ENCODE peak calls at places on chromosome 21, in four cellular contexts. I is DND-41, N is A549, F is K562. V is an unnamed sample.

GRCh38 chr21:43740497-43741156 is 21.7 kb downstream of the PDXK start:
- DNase-seq in F (no peak), I (no peak), N (peak), V (peak)

GRCh38 chr21:15728046-15728445 is 1.7 kb upstream of the USP25 start:
- DNase-seq in I (no peak), F (no peak), N (no peak), V (no peak)

GRCh38 chr21:45525153-45525909 is 16.9 kb downstream of the SLC19A1 start:
- DNase-seq in I (no peak), F (no peak), N (no peak), V (no peak)

GRCh38 chr21:37257526-37257966 is 9.6 kb downstream of the VPS26C start:
- DNase-seq in N (peak), I (peak), F (no peak), V (no peak)

GRCh38 chr21:25459993-25460392 is 147.3 kb downstream of the MRPL39 start:
- DNase-seq in I (no peak), N (no peak), F (no peak), V (no peak)

GRCh38 chr21:43320526-43320925 is 106.4 kb downstream of the SIK1 start:
- DNase-seq in F (no peak), N (no peak), I (no peak), V (no peak)

GRCh38 chr21:16678479-16678878 is 834.4 kb upstream of the CXADR start:
- DNase-seq in F (no peak), N (no peak), I (no peak), V (no peak)

GRCh38 chr21:23452384-23453083 is 2154.7 kb downstream of the MRPL39 start:
- DNase-seq in N (no peak), F (no peak), I (no peak), V (peak)

GRCh38 chr21:28237661-28238060 is 755.0 kb downstream of the LTN1 start:
- DNase-seq in N (no peak), I (no peak), F (no peak), V (no peak)

GRCh38 chr21:29394051-29394450 is 95.3 kb downstream of the BACH1 start:
- DNase-seq in F (no peak), N (no peak), I (no peak), V (no peak)

GRCh38 chr21:44615881-44616590 is 4.2 kb downstream of the KRTAP10-8 start:
- DNase-seq in F (no peak), N (no peak), I (no peak), V (no peak)

GRCh38 chr21:34569381-34569979 is 45.4 kb downstream of the RCAN1 start:
- DNase-seq in N (no peak), F (no peak), I (no peak), V (no peak)

GRCh38 chr21:44701023-44701400 is 4.0 kb downstream of the KRTAP10-12 start:
- DNase-seq in F (no peak), N (no peak), I (no peak), V (no peak)

GRCh38 chr21:35779690-35780570 is 280.4 kb downstream of the SETD4 start:
- DNase-seq in N (no peak), I (no peak), F (no peak), V (no peak)

GRCh38 chr21:16891821-16892220 is 621.0 kb upstream of the CXADR start:
- DNase-seq in F (no peak), N (no peak), I (no peak), V (peak)

GRCh38 chr21:45142469-45142868 is 68.1 kb downstream of the ADARB1 start:
- DNase-seq in F (no peak), N (no peak), I (no peak), V (no peak)

GRCh38 chr21:29302340-29302991 is 3.7 kb downstream of the BACH1 start:
- DNase-seq in F (no peak), N (no peak), I (no peak), V (no peak)

GRCh38 chr21:35611752-35612151 is 448.6 kb downstream of the SETD4 start:
- DNase-seq in I (no peak), F (no peak), N (no peak), V (no peak)

GRCh38 chr21:18716578-18717138 is 313.1 kb upstream of the TMPRSS15 start:
- DNase-seq in I (no peak), F (no peak), N (no peak), V (no peak)

GRCh38 chr21:37452222-37452621 is 85.6 kb downstream of the DYRK1A start:
- DNase-seq in F (no peak), N (no peak), I (no peak), V (peak)

GRCh38 chr21:43869486-43870325 is 4.7 kb downstream of the AGPAT3 start:
- DNase-seq in N (no peak), I (no peak), F (no peak), V (no peak)

GRCh38 chr21:17777321-17777720 is 41.8 kb downstream of the C21orf91 start:
- DNase-seq in N (no peak), F (no peak), I (no peak), V (no peak)

GRCh38 chr21:45494851-45495680 is 47.2 kb downstream of the SLC19A1 start:
- DNase-seq in F (no peak), N (no peak), I (no peak), V (no peak)

GRCh38 chr21:25509862-25510261 is 97.4 kb downstream of the MRPL39 start:
- DNase-seq in N (no peak), F (no peak), I (no peak), V (no peak)

GRCh38 chr21:15848632-15849031 is 118.8 kb downstream of the USP25 start:
- DNase-seq in I (no peak), F (no peak), N (peak), V (no peak)

GRCh38 chr21:31514598-31514997 is 144.9 kb upstream of the SOD1 start:
- DNase-seq in I (peak), F (no peak), N (no peak), V (peak)

GRCh38 chr21:25733859-25734653 is 648 bp downstream of the ATP5PF start:
- DNase-seq in F (no peak), I (peak), N (no peak), V (peak)

GRCh38 chr21:37164742-37165141 is 91.7 kb downstream of the TTC3 start:
- DNase-seq in N (no peak), I (no peak), F (no peak), V (no peak)

GRCh38 chr21:32007461-32007860 is 134.6 kb downstream of the HUNK start:
- DNase-seq in N (peak), F (no peak), I (no peak), V (no peak)

GRCh38 chr21:35933466-35933865 is 126.9 kb downstream of the SETD4 start:
- DNase-seq in N (no peak), F (no peak), I (no peak), V (peak)

GRCh38 chr21:44556879-44557278 is 1.7 kb downstream of the KRTAP10-3 start:
- DNase-seq in I (no peak), N (no peak), F (no peak), V (no peak)

GRCh38 chr21:43269461-43269860 is 100.7 kb downstream of the CRYAA start:
- DNase-seq in F (peak), N (no peak), I (peak), V (peak)

GRCh38 chr21:37183749-37184148 is 83.4 kb downstream of the VPS26C start:
- DNase-seq in I (no peak), N (no peak), F (no peak), V (no peak)

GRCh38 chr21:43340491-43341348 is 86.2 kb downstream of the SIK1 start:
- DNase-seq in N (peak), F (peak), I (no peak), V (peak)

GRCh38 chr21:26815197-26815596 is 30.0 kb downstream of the ADAMTS1 start:
- DNase-seq in I (no peak), F (no peak), N (no peak), V (no peak)

GRCh38 chr21:26818911-26819310 is 26.3 kb downstream of the ADAMTS1 start:
- DNase-seq in I (no peak), N (no peak), F (no peak), V (peak)

GRCh38 chr21:26814374-26814773 is 30.8 kb downstream of the ADAMTS1 start:
- DNase-seq in F (no peak), N (no peak), I (no peak), V (no peak)

GRCh38 chr21:26820473-26820872 is 24.7 kb downstream of the ADAMTS1 start:
- DNase-seq in F (no peak), N (no peak), I (no peak), V (no peak)

DNA sequence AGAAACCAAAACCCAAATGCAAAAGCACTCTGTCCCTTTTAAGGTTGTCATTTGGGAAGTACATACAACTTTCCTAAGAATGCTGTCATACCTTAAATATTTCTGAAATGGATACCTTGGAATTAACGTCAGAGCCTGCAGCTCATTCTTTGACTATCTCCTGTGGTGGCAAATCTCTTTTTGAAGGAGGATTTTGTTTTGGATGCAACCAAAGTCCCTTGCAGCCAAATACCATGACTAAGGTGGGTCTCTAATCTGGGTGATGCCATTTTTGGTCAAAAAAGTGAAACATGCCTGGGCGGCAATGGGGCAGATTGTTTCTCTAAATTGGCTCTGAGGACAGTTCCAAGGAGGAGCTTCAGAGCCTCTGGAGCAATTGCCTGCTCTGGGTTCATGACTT is 25.3 kb downstream of the ADAMTS1 start:
- DNase-seq in N (no peak), I (no peak), F (no peak), V (peak)
- H3K4me3 ChIP-seq in N (no peak), I (no peak), F (no peak), V (no peak)

DNA sequence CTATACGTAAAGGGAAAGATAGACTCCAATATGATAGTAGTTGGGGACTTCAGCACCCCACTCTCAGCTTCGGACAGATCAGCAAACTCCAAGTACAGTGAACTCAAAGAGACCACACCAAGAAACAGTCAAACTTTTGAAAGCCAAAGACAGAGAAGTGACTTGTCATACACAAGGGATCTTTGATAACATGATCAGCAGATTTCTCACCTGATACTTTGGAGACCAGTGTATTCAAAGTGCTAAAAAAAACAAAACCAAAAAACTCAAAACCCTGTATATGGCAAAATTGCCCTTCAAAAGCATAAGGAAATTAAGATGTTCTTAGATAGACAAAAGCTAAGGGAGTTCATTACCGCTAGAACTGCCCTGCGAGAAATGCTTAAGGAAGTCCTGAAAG is 9.4 kb downstream of the IFNAR1 start:
- DNase-seq in I (no peak), F (no peak), N (no peak), V (no peak)
- H3K4me2 ChIP-seq in I (no peak), F (no peak), N (no peak), V (no peak)

GRCh38 chr21:38937844-38938243 is 132.1 kb downstream of the ETS2 start:
- DNase-seq in F (no peak), N (no peak), I (peak), V (no peak)
- H3K4me3 ChIP-seq in F (no peak), N (no peak), I (peak), V (no peak)

DNA sequence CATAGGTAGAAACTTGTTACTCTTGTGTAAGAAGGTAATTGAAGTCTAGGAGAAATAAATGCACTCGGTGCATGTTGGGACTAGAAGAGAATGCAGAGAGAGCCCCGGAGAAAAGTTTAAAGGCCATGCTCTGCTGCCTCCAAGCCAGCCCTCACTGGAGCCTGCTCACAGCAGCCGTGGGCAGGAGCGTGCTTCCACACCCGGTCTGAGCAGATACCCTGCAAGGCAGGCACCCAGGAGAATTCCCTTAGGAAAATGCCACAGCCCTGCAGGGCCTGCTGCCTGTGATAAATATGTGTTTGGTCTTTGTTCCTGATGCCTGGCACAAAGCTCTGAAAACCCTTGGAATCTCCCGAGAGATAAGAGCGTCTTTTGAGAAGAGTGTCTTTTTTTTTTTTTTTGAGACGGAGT is 22.8 kb downstream of the C2CD2 start:
- DNase-seq in N (no peak), I (no peak), F (no peak), V (peak)
- H3K4me2 ChIP-seq in N (peak), I (no peak), F (no peak), V (no peak)

V was measured in mesendoderm.